ENCODE peak calls at places on chromosomes 5 and 9, in four cellular contexts. E is endothelial cell of umbilical vein, Y is H1, S is NB4. I is an unnamed sample.

GRCh38 chr5:149583394-149583793 is 2.1 kb downstream of the ARHGEF37 start:
- DNase-seq in E (peak), Y (no peak), S (no peak), I (no peak)

GRCh38 chr5:125870271-125870670 is 552.9 kb upstream of the GRAMD2B start:
- DNase-seq in E (no peak), S (no peak), Y (no peak), I (no peak)

GRCh38 chr5:116942622-116943021 is 368.0 kb upstream of the SEMA6A start:
- DNase-seq in S (no peak), E (no peak), Y (no peak), I (no peak)

GRCh38 chr9:121281614-121282291 is 13.8 kb downstream of the GSN start:
- DNase-seq in S (no peak), Y (no peak), E (peak), I (peak)

GRCh38 chr5:43601454-43602260 is 1.3 kb upstream of the NNT start:
- DNase-seq in S (peak), Y (no peak), E (peak), I (no peak)

GRCh38 chr5:147845618-147846017 is 14.1 kb upstream of the SPINK1 start:
- DNase-seq in E (no peak), Y (no peak), S (no peak), I (no peak)

GRCh38 chr5:60916646-60917045 is 28.2 kb downstream of the ERCC8 start:
- DNase-seq in Y (no peak), E (no peak), S (no peak), I (no peak)

GRCh38 chr5:96062836-96063235 is 101.2 kb upstream of the ELL2 start:
- DNase-seq in E (no peak), Y (no peak), S (no peak), I (no peak)

GRCh38 chr9:138075961-138076649 is 198.5 kb downstream of the CACNA1B start:
- DNase-seq in Y (no peak), S (no peak), E (no peak), I (no peak)

GRCh38 chr5:38060354-38060753 is 198.0 kb upstream of the EGFLAM start:
- DNase-seq in Y (no peak), S (no peak), E (no peak), I (no peak)

GRCh38 chr5:179806250-179807045 is at the start of gene MGAT4B:
- DNase-seq in Y (no peak), S (peak), E (peak), I (no peak)

GRCh38 chr5:6291961-6292360 is 86.4 kb downstream of the MED10 start:
- DNase-seq in E (peak), Y (no peak), S (peak), I (no peak)

GRCh38 chr9:70589571-70590263 is 175.3 kb upstream of the KLF9 start:
- DNase-seq in Y (no peak), E (peak), S (no peak), I (no peak)

GRCh38 chr5:72723584-72723983 is 92.9 kb upstream of the TNPO1 start:
- DNase-seq in E (no peak), S (no peak), Y (no peak), I (peak)

GRCh38 chr5:79261907-79262306 is 26.0 kb downstream of the JMY start:
- DNase-seq in S (no peak), Y (no peak), E (no peak), I (no peak)

GRCh38 chr5:28344803-28345433 is 1306.5 kb upstream of the CDH9 start:
- DNase-seq in S (peak), Y (peak), E (peak), I (no peak)

GRCh38 chr5:72283358-72283757 is 36.7 kb downstream of the MRPS27 start:
- DNase-seq in S (no peak), Y (no peak), E (peak), I (no peak)

GRCh38 chr5:123450641-123451421 is 27.6 kb upstream of the CEP120 start:
- DNase-seq in Y (no peak), S (no peak), E (peak), I (no peak)

GRCh38 chr5:94422819-94423218 is 195.6 kb downstream of the KIAA0825 start:
- DNase-seq in S (peak), Y (no peak), E (peak), I (no peak)

GRCh38 chr5:154220625-154221024 is 30.1 kb downstream of the GALNT10 start:
- DNase-seq in E (peak), S (no peak), Y (no peak), I (no peak)

GRCh38 chr9:136521541-136521940 is 24.3 kb downstream of the NOTCH1 start:
- DNase-seq in E (no peak), S (peak), Y (no peak), I (no peak)

GRCh38 chr5:69046375-69046957 is 47.3 kb upstream of the SLC30A5 start:
- DNase-seq in S (peak), E (no peak), Y (no peak), I (peak)

GRCh38 chr5:166948679-166949078 is 1342.8 kb upstream of the WWC1 start:
- DNase-seq in E (no peak), Y (no peak), S (no peak), I (no peak)

GRCh38 chr9:77017505-77017894 is 2.0 kb upstream of the FOXB2 start:
- DNase-seq in S (no peak), E (no peak), Y (no peak), I (no peak)

GRCh38 chr5:15326932-15327331 is 173.0 kb upstream of the FBXL7 start:
- DNase-seq in Y (no peak), E (no peak), S (no peak), I (no peak)

GRCh38 chr9:88425538-88425950 is 37.3 kb downstream of the SPIN1 start:
- DNase-seq in E (no peak), S (peak), Y (no peak), I (peak)

GRCh38 chr5:5398046-5398445 is 24.4 kb upstream of the ICE1 start:
- DNase-seq in Y (no peak), E (no peak), S (no peak), I (no peak)

GRCh38 chr5:42514759-42515158 is 91.5 kb downstream of the GHR start:
- DNase-seq in E (no peak), S (peak), Y (no peak), I (no peak)

GRCh38 chr9:112075009-112075378 is 100.1 kb downstream of the SUSD1 start:
- DNase-seq in S (no peak), Y (no peak), E (no peak), I (no peak)

GRCh38 chr5:141997358-141998006 is 15.3 kb downstream of the GNPDA1 start:
- DNase-seq in S (no peak), E (no peak), Y (no peak), I (no peak)

GRCh38 chr5:172751761-172752510 is 19.1 kb downstream of the DUSP1 start:
- DNase-seq in Y (no peak), E (no peak), S (no peak), I (no peak)

GRCh38 chr9:38119570-38119969 is 50.5 kb upstream of the SHB start:
- DNase-seq in Y (no peak), E (no peak), S (no peak), I (peak)

GRCh38 chr9:90029996-90030395 is 425.2 kb downstream of the GADD45G start:
- DNase-seq in S (no peak), Y (no peak), E (no peak), I (peak)

GRCh38 chr9:33403941-33404781 is 1.8 kb upstream of the AQP7 start:
- DNase-seq in S (no peak), Y (no peak), E (no peak), I (no peak)

DNA sequence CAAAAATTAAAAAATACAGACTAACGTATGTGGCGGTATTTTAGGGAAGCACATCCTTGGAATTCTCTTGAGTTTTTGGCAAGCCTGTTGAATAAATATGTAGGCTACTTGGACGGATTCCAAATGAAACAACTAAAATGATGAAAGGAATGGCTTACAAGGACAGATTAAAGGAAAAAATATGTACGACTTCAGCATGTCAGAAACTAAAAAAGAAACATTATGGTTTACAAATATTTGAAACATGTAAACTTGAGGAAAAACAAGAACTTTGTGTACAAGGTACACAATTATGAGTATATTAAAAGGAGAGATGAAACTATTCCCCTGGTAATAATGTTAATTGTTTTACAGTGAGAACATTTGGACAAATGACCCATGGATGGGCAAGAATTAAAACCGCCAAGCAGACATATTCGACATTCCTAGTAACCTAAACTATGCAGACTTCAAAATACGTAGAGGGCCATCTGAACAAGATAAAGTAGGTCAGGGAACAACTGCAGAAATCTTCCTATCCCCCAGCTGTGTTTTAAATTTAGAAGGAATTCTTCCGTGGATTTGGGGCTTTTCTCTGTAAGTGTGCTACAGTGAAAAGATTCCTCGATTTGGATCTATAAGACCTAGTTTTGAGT is 12.5 kb downstream of the EDIL3 start:
- DNase-seq in Y (no peak), S (no peak), E (peak), I (no peak)
- TF ChIP-seq MAX in Y (no peak), S (no peak), E (no peak), I (no peak)

GRCh38 chr9:95719354-95719753 is 156.1 kb upstream of the ERCC6L2 start:
- DNase-seq in E (no peak), Y (no peak), S (no peak), I (no peak)
- TF ChIP-seq MAX in E (no peak), Y (no peak), S (no peak), I (no peak)

GRCh38 chr5:143217065-143217803 is 186.3 kb downstream of the NR3C1 start:
- DNase-seq in E (no peak), Y (no peak), S (peak), I (no peak)

GRCh38 chr5:143219696-143220095 is 183.8 kb downstream of the NR3C1 start:
- DNase-seq in E (no peak), Y (no peak), S (peak), I (no peak)

GRCh38 chr5:143217804-143218160 is 185.7 kb downstream of the NR3C1 start:
- DNase-seq in S (peak), E (no peak), Y (no peak), I (no peak)

GRCh38 chr5:143220748-143221211 is 182.7 kb downstream of the NR3C1 start:
- DNase-seq in Y (no peak), E (peak), S (no peak), I (no peak)

GRCh38 chr5:143218563-143219170 is 184.8 kb downstream of the NR3C1 start:
- DNase-seq in E (no peak), Y (no peak), S (no peak), I (no peak)
- TF ChIP-seq MAX in E (no peak), Y (no peak), S (no peak), I (peak)

GRCh38 chr5:73960023-73960422 is 334.0 kb downstream of the ARHGEF28 start:
- DNase-seq in S (peak), Y (no peak), E (no peak), I (no peak)
- TF ChIP-seq MAX in S (no peak), Y (no peak), E (no peak), I (no peak)

GRCh38 chr9:613771-614347 is 227.6 kb upstream of the DMRT1 start:
- DNase-seq in E (peak), Y (peak), S (peak), I (peak)

GRCh38 chr9:615756-616155 is 225.7 kb upstream of the DMRT1 start:
- DNase-seq in E (no peak), S (no peak), Y (no peak), I (no peak)

GRCh38 chr9:616694-617093 is 224.8 kb upstream of the DMRT1 start:
- DNase-seq in E (peak), Y (no peak), S (no peak), I (no peak)

GRCh38 chr9:617441-618085 is 223.9 kb upstream of the DMRT1 start:
- DNase-seq in S (no peak), Y (no peak), E (peak), I (no peak)

DNA sequence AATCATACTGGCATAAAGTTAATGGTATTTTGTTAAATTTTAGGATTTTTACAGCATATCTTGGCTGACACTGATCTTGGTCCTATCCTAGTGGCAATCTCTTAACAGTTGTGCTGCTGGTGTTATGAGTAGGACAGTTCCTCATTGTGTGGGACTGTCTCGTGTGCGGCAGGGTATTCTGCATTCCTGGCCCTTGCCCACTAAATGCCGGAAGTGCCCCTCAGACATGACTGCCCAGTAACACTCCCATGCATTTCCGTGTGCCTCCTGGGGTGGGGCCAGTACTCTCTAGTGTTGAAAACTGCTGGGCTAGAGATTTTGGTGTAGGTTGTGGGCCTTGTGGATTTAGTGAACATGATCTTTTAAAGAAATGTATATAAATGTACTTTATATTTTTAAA is 227.1 kb upstream of the DMRT1 start:
- DNase-seq in Y (no peak), S (peak), E (no peak), I (no peak)
- TF ChIP-seq MAX in Y (no peak), S (peak), E (no peak), I (no peak)

GRCh38 chr9:127976498-127976897 is 4.3 kb downstream of the EEIG1 start:
- DNase-seq in S (no peak), Y (no peak), E (no peak), I (no peak)
- TF ChIP-seq MAX in S (no peak), Y (no peak), E (no peak), I (no peak)

GRCh38 chr5:128287740-128288139 is 204.2 kb downstream of the SLC12A2 start:
- DNase-seq in S (no peak), Y (no peak), E (no peak), I (no peak)

DNA sequence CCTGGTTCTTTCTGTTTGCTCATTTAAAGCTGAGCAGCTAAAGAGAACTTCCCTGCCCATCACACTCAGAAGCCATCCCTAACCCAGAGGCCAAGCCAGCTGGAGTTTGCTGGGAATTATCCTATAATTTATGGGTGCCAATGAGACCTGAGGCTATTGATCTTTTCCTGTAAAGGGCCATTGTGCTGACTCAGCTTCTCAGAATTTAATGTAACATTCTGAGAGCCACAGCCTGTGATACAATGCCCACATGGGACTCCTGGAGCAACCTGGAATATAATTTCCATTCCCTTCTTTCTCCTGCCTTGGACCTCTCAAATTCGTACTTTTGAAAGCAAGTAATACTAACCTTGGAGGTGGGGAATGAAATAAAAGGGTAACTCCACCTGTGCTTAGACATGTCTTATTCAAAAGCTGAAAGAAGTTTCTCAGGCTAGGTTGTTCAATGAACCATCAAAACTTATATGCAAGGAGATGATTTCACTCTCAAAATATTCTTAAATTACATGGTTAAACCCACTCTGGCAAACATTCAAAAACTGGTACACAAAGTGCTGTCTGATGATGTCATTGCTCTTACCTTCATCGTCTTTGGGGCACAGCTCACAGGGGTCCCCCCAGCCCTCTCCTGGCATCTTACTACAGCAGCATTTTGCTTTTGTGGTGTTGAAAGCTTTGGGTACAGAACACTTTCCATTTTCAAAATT is 206.7 kb downstream of the SLC12A2 start:
- DNase-seq in Y (no peak), S (no peak), E (no peak), I (no peak)
- TF ChIP-seq MAX in Y (no peak), S (no peak), E (no peak), I (no peak)

DNA sequence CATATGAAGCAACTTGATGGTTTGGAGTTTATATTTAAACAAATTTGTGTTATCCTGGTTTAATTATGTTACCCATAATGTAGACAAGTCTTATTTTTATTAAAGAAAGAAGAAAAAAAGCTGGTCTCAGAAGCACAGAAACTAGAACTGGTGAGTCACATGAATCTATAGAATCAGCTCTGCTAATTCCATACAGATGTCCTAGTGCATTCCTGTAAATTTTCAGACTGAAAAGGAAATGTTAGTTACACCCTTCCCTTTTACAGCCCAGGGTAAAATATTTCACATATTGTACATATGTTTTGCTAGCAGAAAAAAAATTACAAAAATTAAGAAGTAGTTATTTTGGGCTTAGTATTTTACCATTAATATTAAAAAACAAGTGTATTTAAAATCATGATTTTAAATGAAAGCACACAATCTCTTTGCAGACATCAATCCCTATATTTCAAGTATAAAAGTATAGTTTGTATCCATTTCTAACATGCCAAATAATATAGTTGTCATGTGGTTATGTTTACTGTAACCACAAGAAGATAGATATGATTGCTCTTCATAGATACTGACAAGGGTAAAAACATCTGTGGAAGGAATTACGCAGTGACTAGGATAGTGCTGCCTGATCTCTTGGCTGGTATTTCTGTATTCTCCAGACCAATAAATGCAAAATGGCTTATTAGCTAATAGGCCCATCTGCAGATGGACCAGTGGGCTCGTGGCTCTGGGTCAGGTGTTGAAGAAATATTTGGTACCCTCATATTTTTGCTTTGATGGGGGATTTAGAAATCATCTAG is 34.7 kb upstream of the FBN2 start:
- DNase-seq in Y (no peak), E (no peak), S (no peak), I (no peak)
- TF ChIP-seq MAX in Y (no peak), E (no peak), S (no peak), I (no peak)

GRCh38 chr5:176985516-176985915 is 21.1 kb downstream of the UIMC1 start:
- DNase-seq in Y (no peak), S (no peak), E (no peak), I (no peak)
- TF ChIP-seq MAX in Y (no peak), S (no peak), E (no peak), I (no peak)